ENCODE peak calls at places on chromosomes 13 and 19, in eight cellular contexts. S is GM12878, V is testis, N is neural progenitor cell, C is fibroblast of lung, O is choroid plexus epithelial cell, Q is hepatocyte, X is tibial artery. B is an unnamed sample.

GRCh38 chr13:112601351-112601750 is 13.4 kb upstream of the TUBGCP3 start:
- DNase-seq in S (no peak), V (no peak), N (no peak), C (no peak), O (no peak), Q (no peak), X (no peak), B (no peak)

GRCh38 chr13:79802389-79803140 is 321.6 kb downstream of the NDFIP2 start:
- DNase-seq in S (no peak), V (no peak), N (no peak), C (no peak), O (no peak), Q (no peak), X (no peak), B (no peak)

GRCh38 chr13:50448535-50448981 is 394.9 kb downstream of the DLEU7 start:
- DNase-seq in S (no peak), V (no peak), N (no peak), C (no peak), O (no peak), Q (no peak), X (no peak), B (no peak)

GRCh38 chr19:768424-768823 is 17.5 kb downstream of the MISP start:
- DNase-seq in S (no peak), V (no peak), N (no peak), C (peak; percentile 92), O (peak; percentile 85), Q (peak; percentile 79), X (no peak), B (peak; percentile 89)

GRCh38 chr13:32425158-32425557 is 2.8 kb downstream of the N4BP2L1 start:
- DNase-seq in S (no peak), V (no peak), N (no peak), C (no peak), O (no peak), Q (no peak), X (no peak), B (no peak)

GRCh38 chr19:30281903-30282302 is 90.3 kb upstream of the ZNF536 start:
- DNase-seq in S (no peak), V (no peak), N (no peak), C (no peak), O (no peak), Q (no peak), X (no peak), B (no peak)

GRCh38 chr19:51784922-51785690 is 9.9 kb upstream of the FPR3 start:
- DNase-seq in S (peak; percentile 32), V (peak; percentile 49), N (no peak), C (peak; percentile 71), O (peak; percentile 94), Q (no peak), X (peak; percentile 81), B (no peak)

GRCh38 chr13:33109801-33110200 is 93.6 kb downstream of the KL start:
- DNase-seq in S (no peak), V (no peak), N (peak; percentile 31), C (no peak), O (no peak), Q (no peak), X (no peak), B (no peak)

GRCh38 chr13:42786696-42787095 is 5.3 kb downstream of the FAM216B start:
- DNase-seq in S (no peak), V (no peak), N (no peak), C (no peak), O (no peak), Q (peak; percentile 29), X (no peak), B (no peak)

GRCh38 chr13:21071894-21072293 is 10.5 kb upstream of the LATS2 start:
- DNase-seq in S (no peak), V (no peak), N (no peak), C (peak; percentile 39), O (no peak), Q (no peak), X (no peak), B (no peak)

GRCh38 chr13:84433024-84433423 is 550.8 kb upstream of the SLITRK1 start:
- DNase-seq in S (no peak), V (no peak), N (no peak), C (peak; percentile 95), O (peak; percentile 78), Q (no peak), X (no peak), B (peak; percentile 78)

GRCh38 chr13:64206430-64207225 is 2791.0 kb upstream of the PCDH20 start:
- DNase-seq in S (no peak), V (no peak), N (peak; percentile 2), C (no peak), O (no peak), Q (no peak), X (no peak), B (no peak)
- H3K4me3 ChIP-seq in S (no peak overlapping the region), V (no peak overlapping the region), N (no peak overlapping the region), C (no peak overlapping the region), O (no peak overlapping the region), Q (no peak overlapping the region), X (no peak overlapping the region), B (no peak overlapping the region)

GRCh38 chr19:29259153-29259552 is 46.2 kb upstream of the UQCRFS1 start:
- DNase-seq in S (no peak), V (no peak), N (peak; percentile 20), C (no peak), O (peak; percentile 11), Q (no peak), X (no peak), B (no peak)
- TF ChIP-seq CTCF in S (peak; percentile 8), V (no peak), N (peak; percentile 39), C (peak; percentile 30), O (peak; percentile 40), Q (peak; percentile 14), X (no peak), B (peak; percentile 2)

GRCh38 chr19:17519967-17520366 is 8.5 kb downstream of the PGLS start:
- DNase-seq in S (no peak), V (no peak), N (no peak), C (peak; percentile 40), O (no peak), Q (no peak), X (no peak), B (peak; percentile 34)

GRCh38 chr19:17513801-17514200 is 2.4 kb downstream of the PGLS start:
- DNase-seq in S (no peak), V (no peak), N (no peak), C (peak; percentile 65), O (no peak), Q (no peak), X (no peak), B (no peak)

GRCh38 chr19:17520865-17521264 is 9.4 kb downstream of the PGLS start:
- DNase-seq in S (no peak), V (no peak), N (no peak), C (no peak), O (no peak), Q (no peak), X (no peak), B (no peak)

GRCh38 chr19:17515408-17516149 is 4.1 kb downstream of the PGLS start:
- DNase-seq in S (no peak), V (no peak), N (no peak), C (no peak), O (no peak), Q (no peak), X (no peak), B (no peak)

GRCh38 chr19:17517898-17518297 is 6.4 kb downstream of the PGLS start:
- DNase-seq in S (no peak), V (no peak), N (no peak), C (no peak), O (no peak), Q (no peak), X (no peak), B (no peak)
- H3K4me3 ChIP-seq in S (no peak overlapping the region), V (no peak overlapping the region), N (no peak overlapping the region), C (no peak overlapping the region), O (no peak overlapping the region), Q (no peak overlapping the region), X (no peak overlapping the region), B (no peak overlapping the region)

GRCh38 chr19:39074205-39074692 is 9.9 kb upstream of the ACP7 start:
- DNase-seq in S (no peak), V (no peak), N (no peak), C (no peak), O (no peak), Q (no peak), X (no peak), B (no peak)
- TF ChIP-seq CTCF in S (no peak), V (no peak), N (no peak), C (no peak), O (no peak), Q (no peak), X (no peak), B (no peak)